ENCODE peak calls at places on chromosomes 1 and 21, in seven cellular contexts. One of them, this sample, is unnamed.

GRCh38 chr1:105485207-105485606 is 1571.3 kb upstream of the PRMT6 start:
- DNase-seq in fibroblast of lung: peak
- DNase-seq in endothelial cell: no peak
- DNase-seq in glutamatergic neuron: no peak
- DNase-seq in stomach: no peak
- DNase-seq in retinal pigment epithelial cell: no peak
- DNase-seq in activated B cell treated with CpG ODN at 0.5 μM for 24 hours: no peak
- DNase-seq in this sample: no peak

GRCh38 chr1:183191833-183192232 is 5.8 kb downstream of the LAMC2 start:
- DNase-seq in fibroblast of lung: peak
- DNase-seq in endothelial cell: no peak
- DNase-seq in glutamatergic neuron: no peak
- DNase-seq in stomach: no peak
- DNase-seq in retinal pigment epithelial cell: peak
- DNase-seq in activated B cell treated with CpG ODN at 0.5 μM for 24 hours: no peak
- DNase-seq in this sample: no peak

GRCh38 chr1:207962716-207963428 is 51.9 kb upstream of the CD34 start:
- DNase-seq in fibroblast of lung: peak
- DNase-seq in endothelial cell: no peak
- DNase-seq in glutamatergic neuron: no peak
- DNase-seq in stomach: peak
- DNase-seq in retinal pigment epithelial cell: no peak
- DNase-seq in activated B cell treated with CpG ODN at 0.5 μM for 24 hours: no peak
- DNase-seq in this sample: no peak

GRCh38 chr1:79100385-79100784 is 93.9 kb upstream of the ADGRL4 start:
- DNase-seq in fibroblast of lung: peak
- DNase-seq in endothelial cell: no peak
- DNase-seq in glutamatergic neuron: no peak
- DNase-seq in stomach: no peak
- DNase-seq in retinal pigment epithelial cell: peak
- DNase-seq in activated B cell treated with CpG ODN at 0.5 μM for 24 hours: no peak
- DNase-seq in this sample: no peak

GRCh38 chr1:218480137-218480536 is 135.0 kb downstream of the TGFB2 start:
- DNase-seq in fibroblast of lung: peak
- DNase-seq in endothelial cell: no peak
- DNase-seq in glutamatergic neuron: no peak
- DNase-seq in stomach: no peak
- DNase-seq in retinal pigment epithelial cell: peak
- DNase-seq in activated B cell treated with CpG ODN at 0.5 μM for 24 hours: no peak
- DNase-seq in this sample: no peak

GRCh38 chr21:44828362-44829056 is 10.6 kb upstream of the SUMO3 start:
- DNase-seq in fibroblast of lung: no peak
- DNase-seq in endothelial cell: no peak
- DNase-seq in glutamatergic neuron: no peak
- DNase-seq in stomach: no peak
- DNase-seq in retinal pigment epithelial cell: no peak
- DNase-seq in activated B cell treated with CpG ODN at 0.5 μM for 24 hours: no peak
- DNase-seq in this sample: no peak

GRCh38 chr1:93676424-93676823 is 5.2 kb downstream of the BCAR3 start:
- DNase-seq in fibroblast of lung: peak
- DNase-seq in endothelial cell: no peak
- DNase-seq in glutamatergic neuron: no peak
- DNase-seq in stomach: no peak
- DNase-seq in retinal pigment epithelial cell: no peak
- DNase-seq in activated B cell treated with CpG ODN at 0.5 μM for 24 hours: no peak
- DNase-seq in this sample: no peak

GRCh38 chr1:205504311-205505075 is at the start of gene CDK18:
- DNase-seq in fibroblast of lung: peak
- DNase-seq in endothelial cell: peak
- DNase-seq in glutamatergic neuron: no peak
- DNase-seq in stomach: peak
- DNase-seq in retinal pigment epithelial cell: no peak
- DNase-seq in activated B cell treated with CpG ODN at 0.5 μM for 24 hours: peak
- DNase-seq in this sample: peak

GRCh38 chr1:2449636-2450454 is 26.2 kb upstream of the PLCH2 start:
- DNase-seq in fibroblast of lung: no peak
- DNase-seq in endothelial cell: no peak
- DNase-seq in glutamatergic neuron: no peak
- DNase-seq in stomach: no peak
- DNase-seq in retinal pigment epithelial cell: no peak
- DNase-seq in activated B cell treated with CpG ODN at 0.5 μM for 24 hours: no peak
- DNase-seq in this sample: no peak

GRCh38 chr1:157702308-157702825 is 1.8 kb upstream of the FCRL3 start:
- DNase-seq in fibroblast of lung: no peak
- DNase-seq in endothelial cell: no peak
- DNase-seq in glutamatergic neuron: no peak
- DNase-seq in stomach: no peak
- DNase-seq in retinal pigment epithelial cell: no peak
- DNase-seq in activated B cell treated with CpG ODN at 0.5 μM for 24 hours: no peak
- DNase-seq in this sample: no peak

GRCh38 chr1:156625436-156626078 is 6.3 kb downstream of the HAPLN2 start:
- DNase-seq in fibroblast of lung: peak
- DNase-seq in endothelial cell: peak
- DNase-seq in glutamatergic neuron: peak
- DNase-seq in stomach: peak
- DNase-seq in retinal pigment epithelial cell: no peak
- DNase-seq in activated B cell treated with CpG ODN at 0.5 μM for 24 hours: peak
- DNase-seq in this sample: peak

GRCh38 chr1:7110306-7110705 is 325.1 kb downstream of the CAMTA1 start:
- DNase-seq in fibroblast of lung: no peak
- DNase-seq in endothelial cell: no peak
- DNase-seq in glutamatergic neuron: no peak
- DNase-seq in stomach: no peak
- DNase-seq in retinal pigment epithelial cell: no peak
- DNase-seq in activated B cell treated with CpG ODN at 0.5 μM for 24 hours: no peak
- DNase-seq in this sample: no peak

GRCh38 chr21:41605178-41605933 is 97.4 kb upstream of the TMPRSS2 start:
- DNase-seq in fibroblast of lung: no peak
- DNase-seq in endothelial cell: no peak
- DNase-seq in glutamatergic neuron: no peak
- DNase-seq in stomach: peak
- DNase-seq in retinal pigment epithelial cell: no peak
- DNase-seq in activated B cell treated with CpG ODN at 0.5 μM for 24 hours: no peak
- DNase-seq in this sample: peak

GRCh38 chr1:112369389-112370285 is 26.4 kb upstream of the CTTNBP2NL start:
- DNase-seq in fibroblast of lung: peak
- DNase-seq in endothelial cell: peak
- DNase-seq in glutamatergic neuron: peak
- DNase-seq in stomach: peak
- DNase-seq in retinal pigment epithelial cell: peak
- DNase-seq in activated B cell treated with CpG ODN at 0.5 μM for 24 hours: peak
- DNase-seq in this sample: peak

GRCh38 chr1:232764458-232765231 is 40.6 kb upstream of the MAP10 start:
- DNase-seq in fibroblast of lung: no peak
- DNase-seq in endothelial cell: no peak
- DNase-seq in glutamatergic neuron: no peak
- DNase-seq in stomach: no peak
- DNase-seq in retinal pigment epithelial cell: no peak
- DNase-seq in activated B cell treated with CpG ODN at 0.5 μM for 24 hours: no peak
- DNase-seq in this sample: no peak

GRCh38 chr21:44613386-44614155 is 1.7 kb downstream of the KRTAP10-8 start:
- DNase-seq in fibroblast of lung: no peak
- DNase-seq in endothelial cell: no peak
- DNase-seq in glutamatergic neuron: no peak
- DNase-seq in stomach: no peak
- DNase-seq in retinal pigment epithelial cell: no peak
- DNase-seq in activated B cell treated with CpG ODN at 0.5 μM for 24 hours: no peak
- DNase-seq in this sample: no peak

GRCh38 chr21:36663033-36663855 is 35.7 kb upstream of the SIM2 start:
- DNase-seq in fibroblast of lung: peak
- DNase-seq in endothelial cell: no peak
- DNase-seq in glutamatergic neuron: no peak
- DNase-seq in stomach: no peak
- DNase-seq in retinal pigment epithelial cell: no peak
- DNase-seq in activated B cell treated with CpG ODN at 0.5 μM for 24 hours: no peak
- DNase-seq in this sample: peak

GRCh38 chr1:59815892-59816291 is 1.1 kb downstream of the HOOK1 start:
- DNase-seq in fibroblast of lung: no peak
- DNase-seq in endothelial cell: no peak
- DNase-seq in glutamatergic neuron: no peak
- DNase-seq in stomach: no peak
- DNase-seq in retinal pigment epithelial cell: no peak
- DNase-seq in activated B cell treated with CpG ODN at 0.5 μM for 24 hours: no peak
- DNase-seq in this sample: no peak

GRCh38 chr1:160404094-160404493 is 3.7 kb downstream of the VANGL2 start:
- DNase-seq in fibroblast of lung: no peak
- DNase-seq in endothelial cell: no peak
- DNase-seq in glutamatergic neuron: no peak
- DNase-seq in stomach: no peak
- DNase-seq in retinal pigment epithelial cell: no peak
- DNase-seq in activated B cell treated with CpG ODN at 0.5 μM for 24 hours: no peak
- DNase-seq in this sample: no peak

GRCh38 chr1:54268714-54269297 is 68.8 kb downstream of the MRPL37 start:
- DNase-seq in fibroblast of lung: no peak
- DNase-seq in endothelial cell: no peak
- DNase-seq in glutamatergic neuron: no peak
- DNase-seq in stomach: peak
- DNase-seq in retinal pigment epithelial cell: no peak
- DNase-seq in activated B cell treated with CpG ODN at 0.5 μM for 24 hours: no peak
- DNase-seq in this sample: no peak

GRCh38 chr1:187627516-187627915 is 798.8 kb downstream of the PLA2G4A start:
- DNase-seq in fibroblast of lung: no peak
- DNase-seq in endothelial cell: no peak
- DNase-seq in glutamatergic neuron: no peak
- DNase-seq in stomach: no peak
- DNase-seq in retinal pigment epithelial cell: no peak
- DNase-seq in activated B cell treated with CpG ODN at 0.5 μM for 24 hours: no peak
- DNase-seq in this sample: no peak

GRCh38 chr1:176949033-176949662 is 215.4 kb downstream of the ASTN1 start:
- DNase-seq in fibroblast of lung: peak
- DNase-seq in endothelial cell: peak
- DNase-seq in glutamatergic neuron: peak
- DNase-seq in stomach: peak
- DNase-seq in retinal pigment epithelial cell: no peak
- DNase-seq in activated B cell treated with CpG ODN at 0.5 μM for 24 hours: no peak
- DNase-seq in this sample: peak

GRCh38 chr1:221868894-221869293 is 127.0 kb upstream of the DUSP10 start:
- DNase-seq in fibroblast of lung: peak
- DNase-seq in endothelial cell: no peak
- DNase-seq in glutamatergic neuron: no peak
- DNase-seq in stomach: no peak
- DNase-seq in retinal pigment epithelial cell: peak
- DNase-seq in activated B cell treated with CpG ODN at 0.5 μM for 24 hours: no peak
- DNase-seq in this sample: no peak

GRCh38 chr1:79373481-79374132 is 367.1 kb upstream of the ADGRL4 start:
- DNase-seq in fibroblast of lung: peak
- DNase-seq in endothelial cell: no peak
- DNase-seq in glutamatergic neuron: no peak
- DNase-seq in stomach: peak
- DNase-seq in retinal pigment epithelial cell: peak
- DNase-seq in activated B cell treated with CpG ODN at 0.5 μM for 24 hours: no peak
- DNase-seq in this sample: no peak

GRCh38 chr1:155093938-155094621 is 15.4 kb downstream of the EFNA3 start:
- DNase-seq in fibroblast of lung: peak
- DNase-seq in endothelial cell: no peak
- DNase-seq in glutamatergic neuron: peak
- DNase-seq in stomach: no peak
- DNase-seq in retinal pigment epithelial cell: no peak
- DNase-seq in activated B cell treated with CpG ODN at 0.5 μM for 24 hours: no peak
- DNase-seq in this sample: no peak

DNA sequence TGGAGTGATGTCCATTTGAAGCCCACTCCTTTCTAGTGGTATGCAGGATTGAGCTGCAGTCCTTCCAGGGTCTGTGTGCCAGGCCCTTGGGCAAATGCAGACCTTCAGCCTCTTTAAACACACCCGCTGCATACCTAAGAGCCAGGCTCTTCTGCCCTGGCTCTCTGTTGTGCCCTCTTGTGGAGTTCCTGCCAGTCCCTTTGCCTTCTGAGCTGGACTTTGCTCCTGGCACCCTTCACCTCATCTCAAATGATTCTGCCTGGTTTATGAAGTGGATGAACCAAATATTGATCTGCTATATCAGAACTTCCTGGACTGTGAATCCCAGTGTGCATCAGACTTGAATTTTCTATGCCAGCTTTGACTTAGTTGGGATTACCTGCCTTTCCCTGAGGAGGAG is 158.8 kb downstream of the URB2 start:
- DNase-seq in fibroblast of lung: no peak
- DNase-seq in endothelial cell: no peak
- DNase-seq in glutamatergic neuron: no peak
- DNase-seq in stomach: no peak
- DNase-seq in retinal pigment epithelial cell: no peak
- DNase-seq in activated B cell treated with CpG ODN at 0.5 μM for 24 hours: no peak
- DNase-seq in this sample: no peak
- TF ChIP-seq CTCF in fibroblast of lung: no peak
- TF ChIP-seq CTCF in endothelial cell: no peak
- TF ChIP-seq CTCF in glutamatergic neuron: no peak
- TF ChIP-seq CTCF in stomach: no peak
- TF ChIP-seq CTCF in retinal pigment epithelial cell: no peak
- TF ChIP-seq CTCF in activated B cell treated with CpG ODN at 0.5 μM for 24 hours: no peak
- TF ChIP-seq CTCF in this sample: no peak

GRCh38 chr1:246795906-246796694 is 71.9 kb downstream of the SCCPDH start:
- DNase-seq in fibroblast of lung: no peak
- DNase-seq in endothelial cell: no peak
- DNase-seq in glutamatergic neuron: no peak
- DNase-seq in stomach: no peak
- DNase-seq in retinal pigment epithelial cell: no peak
- DNase-seq in activated B cell treated with CpG ODN at 0.5 μM for 24 hours: no peak
- DNase-seq in this sample: no peak

GRCh38 chr1:246798107-246798506 is 73.9 kb downstream of the SCCPDH start:
- DNase-seq in fibroblast of lung: no peak
- DNase-seq in endothelial cell: no peak
- DNase-seq in glutamatergic neuron: no peak
- DNase-seq in stomach: no peak
- DNase-seq in retinal pigment epithelial cell: no peak
- DNase-seq in activated B cell treated with CpG ODN at 0.5 μM for 24 hours: no peak
- DNase-seq in this sample: no peak

GRCh38 chr1:246797597-246797996 is 73.4 kb downstream of the SCCPDH start:
- DNase-seq in fibroblast of lung: no peak
- DNase-seq in endothelial cell: no peak
- DNase-seq in glutamatergic neuron: no peak
- DNase-seq in stomach: no peak
- DNase-seq in retinal pigment epithelial cell: no peak
- DNase-seq in activated B cell treated with CpG ODN at 0.5 μM for 24 hours: no peak
- DNase-seq in this sample: no peak

GRCh38 chr1:246798606-246799496 is 74.6 kb downstream of the SCCPDH start:
- DNase-seq in fibroblast of lung: no peak
- DNase-seq in endothelial cell: no peak
- DNase-seq in glutamatergic neuron: no peak
- DNase-seq in stomach: no peak
- DNase-seq in retinal pigment epithelial cell: no peak
- DNase-seq in activated B cell treated with CpG ODN at 0.5 μM for 24 hours: no peak
- DNase-seq in this sample: no peak

GRCh38 chr1:246797157-246797556 is 72.9 kb downstream of the SCCPDH start:
- DNase-seq in fibroblast of lung: no peak
- DNase-seq in endothelial cell: no peak
- DNase-seq in glutamatergic neuron: no peak
- DNase-seq in stomach: no peak
- DNase-seq in retinal pigment epithelial cell: no peak
- DNase-seq in activated B cell treated with CpG ODN at 0.5 μM for 24 hours: no peak
- DNase-seq in this sample: no peak
- TF ChIP-seq CTCF in fibroblast of lung: no peak
- TF ChIP-seq CTCF in endothelial cell: no peak
- TF ChIP-seq CTCF in glutamatergic neuron: no peak
- TF ChIP-seq CTCF in stomach: no peak
- TF ChIP-seq CTCF in retinal pigment epithelial cell: no peak
- TF ChIP-seq CTCF in activated B cell treated with CpG ODN at 0.5 μM for 24 hours: no peak
- TF ChIP-seq CTCF in this sample: no peak

GRCh38 chr1:47726496-47726855 is 270.7 kb downstream of the TRABD2B start:
- DNase-seq in fibroblast of lung: no peak
- DNase-seq in endothelial cell: no peak
- DNase-seq in glutamatergic neuron: no peak
- DNase-seq in stomach: no peak
- DNase-seq in retinal pigment epithelial cell: no peak
- DNase-seq in activated B cell treated with CpG ODN at 0.5 μM for 24 hours: no peak
- DNase-seq in this sample: no peak
- TF ChIP-seq CTCF in fibroblast of lung: no peak
- TF ChIP-seq CTCF in endothelial cell: no peak
- TF ChIP-seq CTCF in glutamatergic neuron: peak
- TF ChIP-seq CTCF in stomach: no peak
- TF ChIP-seq CTCF in retinal pigment epithelial cell: no peak
- TF ChIP-seq CTCF in activated B cell treated with CpG ODN at 0.5 μM for 24 hours: no peak
- TF ChIP-seq CTCF in this sample: no peak

GRCh38 chr1:198304431-198304830 is 147.6 kb downstream of the NEK7 start:
- DNase-seq in fibroblast of lung: no peak
- DNase-seq in endothelial cell: no peak
- DNase-seq in glutamatergic neuron: no peak
- DNase-seq in stomach: no peak
- DNase-seq in retinal pigment epithelial cell: no peak
- DNase-seq in activated B cell treated with CpG ODN at 0.5 μM for 24 hours: no peak
- DNase-seq in this sample: no peak
- TF ChIP-seq CTCF in fibroblast of lung: no peak
- TF ChIP-seq CTCF in endothelial cell: no peak
- TF ChIP-seq CTCF in glutamatergic neuron: no peak
- TF ChIP-seq CTCF in stomach: no peak
- TF ChIP-seq CTCF in retinal pigment epithelial cell: no peak
- TF ChIP-seq CTCF in activated B cell treated with CpG ODN at 0.5 μM for 24 hours: no peak
- TF ChIP-seq CTCF in this sample: no peak

This sample was measured in nephron progenitor cell.